ENCODE peak calls at places on chromosomes 1 and 21, in five cellular contexts. G, O, D, Y and W are unnamed samples.

GRCh38 chr1:41003640-41004220 is 17.8 kb downstream of the SLFNL1 start:
- DNase-seq in G (peak), O (peak), D (peak), Y (peak), W (peak)

GRCh38 chr1:64004451-64004850 is 199.0 kb upstream of the UBE2U start:
- DNase-seq in G (peak), O (no peak), D (no peak), Y (no peak), W (no peak)

GRCh38 chr1:220299337-220299736 is 27.1 kb upstream of the RAB3GAP2 start:
- DNase-seq in G (no peak), O (no peak), D (no peak), Y (no peak), W (no peak)

GRCh38 chr1:41672173-41672572 is 187.7 kb upstream of the EDN2 start:
- DNase-seq in G (no peak), O (no peak), D (no peak), Y (no peak), W (no peak)

GRCh38 chr1:36988741-36989193 is 45.5 kb downstream of the GRIK3 start:
- DNase-seq in G (no peak), O (no peak), D (no peak), Y (peak), W (no peak)

GRCh38 chr21:34936299-34936698 is 112.8 kb downstream of the RUNX1 start:
- DNase-seq in G (no peak), O (no peak), D (no peak), Y (peak), W (no peak)

GRCh38 chr1:6505367-6506209 is 14.1 kb upstream of the PLEKHG5 start:
- DNase-seq in G (no peak), O (no peak), D (no peak), Y (no peak), W (no peak)

GRCh38 chr1:100530901-100531487 is 6.9 kb upstream of the GPR88 start:
- DNase-seq in G (no peak), O (peak), D (peak), Y (no peak), W (peak)